ENCODE peak calls at places on chromosomes 4 and X, in six cellular contexts. W is activated naive CD4-positive, alpha-beta T cell treated with Interleukin-2 at 50 U/mL for 16 hours; M is fibroblast of lung; S is smooth muscle cell of the brain vasculature; V is caudate nucleus; B is left cardiac atrium. H is an unnamed sample.

GRCh38 chr4:78543424-78544238 is 7.9 kb upstream of the ANXA3 start:
- DNase-seq in W (no peak), M (peak), S (peak), V (no peak), B (no peak), H (no peak)

GRCh38 chr4:145513020-145513621 is 31.5 kb downstream of the SMAD1 start:
- DNase-seq in W (no peak), M (no peak), S (no peak), V (no peak), B (no peak), H (no peak)

GRCh38 chr4:144985536-144985935 is 112.5 kb downstream of the ANAPC10 start:
- DNase-seq in W (no peak), M (no peak), S (no peak), V (no peak), B (no peak), H (no peak)

GRCh38 chr4:125229596-125230058 is 85.1 kb upstream of the FAT4 start:
- DNase-seq in W (no peak), M (no peak), S (no peak), V (no peak), B (no peak), H (no peak)

GRCh38 chrX:132022115-132022862 is 813 bp upstream of the STK26 start:
- DNase-seq in W (peak), M (no peak), S (no peak), V (no peak), B (no peak), H (no peak)

GRCh38 chr4:100913685-100914084 is 395.9 kb upstream of the EMCN start:
- DNase-seq in W (no peak), M (no peak), S (no peak), V (no peak), B (no peak), H (no peak)

GRCh38 chr4:67288964-67289363 is 256.3 kb downstream of the CENPC start:
- DNase-seq in W (no peak), M (peak), S (no peak), V (no peak), B (no peak), H (no peak)

GRCh38 chr4:150390531-150390910 is 191.4 kb upstream of the MAB21L2 start:
- DNase-seq in W (no peak), M (no peak), S (no peak), V (no peak), B (no peak), H (no peak)

GRCh38 chr4:1856920-1857699 is 1.2 kb upstream of the LETM1 start:
- DNase-seq in W (no peak), M (no peak), S (no peak), V (peak), B (no peak), H (no peak)

GRCh38 chr4:155960522-155960921 is 6.9 kb upstream of the CTSO start:
- DNase-seq in W (no peak), M (peak), S (no peak), V (peak), B (no peak), H (no peak)

GRCh38 chr4:164772076-164772475 is 18.1 kb downstream of the SMIM31 start:
- DNase-seq in W (no peak), M (no peak), S (no peak), V (no peak), B (no peak), H (no peak)

GRCh38 chrX:112058255-112058654 is 24.3 kb downstream of the TRPC5 start:
- DNase-seq in W (no peak), M (peak), S (no peak), V (no peak), B (no peak), H (no peak)

GRCh38 chr4:152734015-152734698 is 45.4 kb downstream of the TIGD4 start:
- DNase-seq in W (no peak), M (no peak), S (no peak), V (no peak), B (no peak), H (no peak)